ENCODE peak calls at places on chromosomes 6 and 20, in eight cellular contexts. M is ovary, U is body of pancreas, G is breast epithelium, L is vagina, T is spleen, Y is A549, K is IMR-90. Q is an unnamed sample. For H3K4me1, the result is how much of the 10 kb centered on the place peaks cover.

GRCh38 chr6:24927985-24928735 is 7.6 kb downstream of the RIPOR2 start:
- DNase-seq in U (no peak), L (no peak), Y (no peak), T (no peak), G (no peak), K (peak), M (no peak), Q (no peak)

GRCh38 chr6:31871068-31871659 is 7.6 kb downstream of the SLC44A4 start:
- DNase-seq in T (no peak), L (no peak), G (no peak), K (peak), M (no peak), Y (no peak), U (no peak), Q (no peak)

GRCh38 chr6:46116289-46116688 is 13.5 kb upstream of the ENPP4 start:
- DNase-seq in Y (no peak), U (no peak), K (no peak), M (no peak), G (no peak), L (no peak), T (no peak), Q (no peak)

GRCh38 chr6:137112067-137112355 is 61.4 kb downstream of the IL22RA2 start:
- DNase-seq in Y (no peak), U (no peak), K (peak), M (no peak), L (no peak), G (no peak), T (no peak), Q (no peak)

GRCh38 chr20:50286609-50287008 is 96.0 kb downstream of the CEBPB start:
- DNase-seq in U (peak), M (peak), K (peak), Y (peak), T (no peak), G (no peak), L (no peak), Q (no peak)

GRCh38 chr6:75852721-75853120 is 103.7 kb downstream of the MYO6 start:
- DNase-seq in Y (no peak), K (peak), U (no peak), G (no peak), M (no peak), L (no peak), T (no peak), Q (no peak)

GRCh38 chr6:15531973-15532372 is 130.9 kb downstream of the DTNBP1 start:
- DNase-seq in L (no peak), U (no peak), M (no peak), Y (no peak), T (no peak), G (no peak), K (no peak), Q (no peak)

GRCh38 chr6:73752943-73753342 is 56.9 kb downstream of the CD109 start:
- DNase-seq in T (no peak), K (no peak), L (no peak), G (no peak), Y (no peak), M (no peak), U (no peak), Q (no peak)

GRCh38 chr6:21048047-21048446 is 513.8 kb downstream of the CDKAL1 start:
- DNase-seq in G (no peak), M (no peak), T (no peak), Y (no peak), L (no peak), U (no peak), K (no peak), Q (no peak)

GRCh38 chr20:32686530-32687179 is 12.9 kb upstream of the C20orf203 start:
- DNase-seq in Y (no peak), G (no peak), T (no peak), K (no peak), U (no peak), M (no peak), L (no peak), Q (no peak)

GRCh38 chr20:33673411-33674293 is 576 bp downstream of the NECAB3 start:
- DNase-seq in L (no peak), T (no peak), K (peak), M (no peak), Y (peak), U (no peak), G (no peak), Q (no peak)

GRCh38 chr20:63517376-63518309 is 2.9 kb upstream of the PPDPF start:
- DNase-seq in G (no peak), K (no peak), M (no peak), L (no peak), U (no peak), Y (no peak), T (peak), Q (no peak)

GRCh38 chr6:144362042-144363018 is 77.2 kb downstream of the UTRN start:
- DNase-seq in T (no peak), K (no peak), Y (no peak), G (no peak), U (peak), M (no peak), L (no peak), Q (no peak)

GRCh38 chr6:7107578-7108195 is at the start of gene RREB1:
- DNase-seq in L (no peak), M (peak), G (peak), T (peak), K (peak), U (peak), Y (peak), Q (peak)

GRCh38 chr6:100482698-100483097 is 18.0 kb upstream of the SIM1 start:
- DNase-seq in G (no peak), L (no peak), Y (no peak), T (no peak), K (no peak), U (no peak), M (no peak), Q (no peak)

GRCh38 chr20:2688041-2688591 is 4.5 kb upstream of the EBF4 start:
- DNase-seq in Y (no peak), M (peak), K (peak), T (peak), L (no peak), U (peak), G (no peak), Q (no peak)

GRCh38 chr6:105753184-105754097 is 332.7 kb upstream of the PRDM1 start:
- DNase-seq in M (no peak), U (no peak), T (no peak), K (peak), Y (no peak), G (no peak), L (no peak), Q (no peak)

GRCh38 chr6:42745083-42745637 is 743 bp downstream of the TBCC start:
- DNase-seq in T (peak), K (peak), Y (peak), U (peak), L (no peak), M (peak), G (no peak), Q (peak)

GRCh38 chr20:52178691-52179090 is 12.9 kb downstream of the ZFP64 start:
- DNase-seq in T (no peak), K (no peak), L (no peak), G (no peak), M (no peak), Y (no peak), U (no peak), Q (no peak)

GRCh38 chr6:98526465-98526864 is 307.9 kb upstream of the POU3F2 start:
- DNase-seq in L (no peak), Y (no peak), K (no peak), T (no peak), G (no peak), M (no peak), U (no peak), Q (no peak)

GRCh38 chr20:63278661-63279060 is 6.0 kb downstream of the ARFGAP1 start:
- DNase-seq in Y (no peak), L (no peak), T (no peak), G (no peak), K (no peak), M (no peak), U (no peak), Q (no peak)

GRCh38 chr6:1617466-1618304 is 8.0 kb downstream of the FOXC1 start:
- DNase-seq in U (no peak), L (no peak), T (peak), M (no peak), Y (no peak), G (no peak), K (no peak), Q (no peak)

GRCh38 chr6:136471372-136471771 is 78.8 kb downstream of the MAP7 start:
- DNase-seq in M (no peak), G (no peak), K (peak), U (no peak), T (no peak), L (no peak), Y (no peak), Q (no peak)

GRCh38 chr6:17932362-17932852 is 55.0 kb downstream of the KIF13A start:
- DNase-seq in T (no peak), M (no peak), G (no peak), U (peak), K (peak), Y (no peak), L (no peak), Q (peak)
- H3K4me1 ChIP-seq in T (under half), M (under half), G (under half), U (half or more), K (under half), Y (half or more), L (half or more), Q (half or more)

DNA sequence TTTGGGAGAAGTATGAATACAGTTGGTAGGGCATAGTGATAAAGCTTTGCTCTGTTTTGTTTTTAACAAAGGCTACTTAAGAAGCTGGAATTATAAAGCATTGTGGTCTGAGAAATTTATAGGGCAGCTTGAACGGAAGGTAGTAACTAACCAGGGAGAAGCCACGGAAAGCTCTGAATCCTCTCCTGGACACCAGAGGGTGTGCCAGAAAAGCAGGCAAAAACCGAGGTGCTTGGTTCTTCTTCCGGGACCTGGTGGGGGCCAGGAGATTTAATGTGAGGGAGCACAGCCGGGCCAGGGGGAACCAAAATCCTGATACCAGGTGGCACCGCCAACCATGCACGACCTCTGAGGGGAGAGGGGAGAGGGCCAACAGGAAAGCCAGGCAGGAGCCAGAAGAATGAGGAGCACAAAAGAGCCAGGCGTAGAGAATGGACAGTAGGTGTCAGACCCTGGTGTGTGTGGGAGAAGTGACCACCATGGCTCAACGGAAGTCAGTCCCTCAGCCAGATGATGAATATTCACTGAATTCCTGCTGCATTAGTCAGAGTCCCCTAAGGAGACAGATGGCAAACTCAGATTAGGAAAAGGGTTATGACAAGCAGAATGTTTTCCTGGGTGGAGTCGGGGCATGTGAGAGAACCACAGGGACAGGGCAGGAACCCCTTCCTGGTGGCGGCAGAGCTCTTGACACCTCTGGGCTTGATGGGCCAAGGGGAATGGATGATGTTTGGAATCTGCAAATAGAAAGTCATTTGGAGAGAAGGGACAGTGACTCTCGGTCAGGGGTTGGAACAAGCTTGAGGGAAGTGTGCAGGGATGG is 262.3 kb downstream of the ZNF217 start:
- DNase-seq in Y (no peak), M (no peak), K (no peak), G (no peak), L (no peak), T (no peak), U (peak), Q (no peak)
- TF ChIP-seq POLR2A in Y (no peak), M (no peak), K (no peak), G (no peak), L (no peak), T (no peak), U (no peak), Q (no peak)

GRCh38 chr6:66423047-66423446 is 716.0 kb upstream of the EYS start:
- DNase-seq in L (no peak), K (no peak), M (no peak), G (no peak), Y (no peak), T (no peak), U (no peak), Q (no peak)
- H3K4me3 ChIP-seq in L (no peak), K (no peak), M (no peak), G (no peak), Y (no peak), T (no peak), U (no peak), Q (no peak)

GRCh38 chr6:32922083-32922482 is 18.7 kb downstream of the HLA-DMB start:
- DNase-seq in L (no peak), M (no peak), G (no peak), U (no peak), T (no peak), K (no peak), Y (no peak), Q (no peak)

GRCh38 chr6:32920610-32921188 is 20.1 kb downstream of the HLA-DMB start:
- DNase-seq in L (no peak), T (no peak), M (no peak), G (no peak), U (no peak), K (no peak), Y (no peak), Q (no peak)
- H3K4me1 ChIP-seq in L (under half), T (under half), M (under half), G (under half), U (under half), K (under half), Y (under half), Q (under half)

DNA sequence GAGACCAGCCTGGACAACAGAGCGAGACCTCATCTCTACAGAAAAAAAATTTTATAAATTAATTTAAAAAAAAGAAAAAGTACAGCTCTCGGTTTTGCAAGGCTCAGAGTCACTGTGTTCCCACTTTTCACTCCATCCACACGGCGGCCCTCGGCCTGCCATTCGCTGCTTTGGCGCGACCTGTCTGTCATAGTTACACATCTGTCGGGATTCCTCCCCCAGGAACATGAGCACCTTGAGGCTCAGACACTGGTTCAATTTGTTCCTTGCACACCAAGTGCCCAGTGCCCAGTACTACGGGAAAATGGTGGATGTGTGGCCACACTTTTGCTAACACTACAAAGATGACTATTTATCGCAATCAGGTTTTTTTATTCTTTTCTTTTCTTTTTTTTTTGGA is 8.4 kb downstream of the CTSZ start:
- DNase-seq in K (no peak), T (no peak), Y (no peak), L (no peak), G (no peak), U (no peak), M (no peak), Q (no peak)
- TF ChIP-seq POLR2A in K (no peak), T (no peak), Y (no peak), L (no peak), G (no peak), U (no peak), M (no peak), Q (no peak)

DNA sequence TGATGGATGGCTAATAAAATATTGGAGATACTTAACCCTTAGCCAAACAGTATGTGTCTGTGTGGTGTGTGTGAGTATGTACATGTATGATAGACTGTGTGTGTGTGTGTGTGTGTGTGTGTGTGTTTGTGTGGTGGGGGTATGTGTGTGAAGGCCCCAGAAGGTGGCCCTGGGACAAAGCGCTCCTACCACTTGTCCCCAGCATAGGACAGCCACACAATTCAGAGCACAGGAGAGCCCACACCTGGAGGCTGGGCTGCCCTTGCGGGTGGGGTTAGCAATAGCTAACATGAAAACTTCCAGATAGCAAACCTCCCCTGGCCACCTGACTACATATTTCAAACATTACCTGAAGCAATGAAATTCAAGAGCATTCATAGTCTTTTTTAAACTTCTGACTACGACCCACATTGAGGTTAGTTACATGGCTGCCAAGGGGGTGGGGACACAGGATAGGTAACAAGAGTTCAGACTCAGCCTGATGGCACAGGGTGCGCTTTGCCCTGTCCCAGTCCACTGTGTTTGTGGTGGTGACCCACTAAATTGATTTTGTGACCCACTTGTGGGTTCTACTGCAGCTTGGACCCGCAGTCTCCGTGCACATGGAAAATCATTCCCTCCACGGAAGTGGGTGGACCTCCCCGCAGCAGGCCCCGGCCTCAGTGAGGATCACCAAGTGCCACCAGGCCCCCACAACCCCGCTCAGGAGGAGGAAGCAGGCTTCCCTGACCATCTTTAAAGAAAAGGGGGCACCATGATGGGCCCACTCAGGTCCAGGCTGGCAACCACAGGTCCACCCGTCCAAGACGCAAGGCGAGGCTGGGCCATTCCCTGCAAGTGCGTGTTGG is 34.8 kb downstream of the ZC3H12D start:
- DNase-seq in T (peak), K (no peak), Y (no peak), G (no peak), L (no peak), M (no peak), U (no peak), Q (no peak)
- H3K4me3 ChIP-seq in T (peak), K (no peak), Y (no peak), G (peak), L (peak), M (peak), U (no peak), Q (peak)

GRCh38 chr20:25247666-25248500 is at the start of gene PYGB:
- DNase-seq in M (peak), G (peak), L (no peak), Y (peak), U (peak), K (peak), T (peak), Q (peak)

GRCh38 chr20:25244976-25245375 is 2.9 kb upstream of the PYGB start:
- DNase-seq in Y (no peak), M (no peak), K (no peak), U (no peak), G (no peak), L (no peak), T (no peak), Q (no peak)

GRCh38 chr20:25247100-25247665 is 702 bp upstream of the PYGB start:
- DNase-seq in Y (peak), L (no peak), U (peak), K (peak), G (no peak), M (no peak), T (no peak), Q (peak)

GRCh38 chr20:25245461-25245860 is 2.4 kb upstream of the PYGB start:
- DNase-seq in G (no peak), M (no peak), U (no peak), K (no peak), Y (no peak), L (no peak), T (no peak), Q (no peak)

DNA sequence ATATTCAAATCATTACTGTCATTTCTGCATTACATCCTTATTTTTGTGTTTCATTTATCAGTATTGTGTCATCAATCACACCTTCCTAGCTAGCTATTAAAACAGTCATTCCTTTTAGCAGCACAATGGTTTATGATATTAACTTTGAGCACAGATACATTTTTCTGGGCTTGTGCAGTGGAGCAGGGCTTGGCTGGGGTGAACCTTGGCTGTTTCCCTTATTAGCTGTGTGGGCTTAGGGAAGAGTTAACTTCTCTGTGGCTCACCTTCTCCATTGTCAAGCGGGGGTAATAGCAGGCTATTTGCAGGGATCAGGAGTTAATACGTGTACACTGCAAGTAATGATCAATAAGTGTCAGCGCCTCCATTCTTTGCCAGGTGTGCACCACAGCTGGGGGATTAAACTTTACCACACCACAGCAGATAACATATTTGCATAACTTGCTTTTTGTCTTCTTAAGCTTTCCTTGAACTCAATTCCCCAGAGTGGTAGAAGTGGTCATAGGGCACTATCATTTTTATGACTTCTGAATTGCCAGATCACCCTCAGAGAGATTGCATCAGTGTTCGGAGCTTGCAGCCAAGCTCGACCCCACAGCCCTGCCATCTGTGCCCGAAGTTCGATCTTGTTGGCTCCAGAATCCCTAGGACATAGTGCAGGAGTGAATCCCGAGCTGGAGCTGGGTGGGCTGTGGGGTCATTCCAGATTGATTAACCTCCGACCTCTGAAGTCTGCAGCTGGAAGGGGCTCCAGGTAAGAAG is 1.5 kb upstream of the PYGB start:
- DNase-seq in K (no peak), M (no peak), T (no peak), L (no peak), U (no peak), Y (no peak), G (no peak), Q (no peak)
- H3K4me1 ChIP-seq in K (under half), M (under half), T (under half), L (under half), U (under half), Y (under half), G (under half), Q (under half)